ENCODE peak calls at places on chromosomes 1 and 21, in four cellular contexts. V, K, H and I are unnamed samples.

GRCh38 chr1:152047607-152047953 is 10.8 kb upstream of the S100A11 start:
- DNase-seq in V (no peak), K (no peak), H (no peak), I (no peak)

GRCh38 chr1:200172311-200172710 is 144.8 kb downstream of the NR5A2 start:
- DNase-seq in V (no peak), K (no peak), H (no peak), I (no peak)

GRCh38 chr1:206545351-206545750 is 38.0 kb downstream of the RASSF5 start:
- DNase-seq in V (no peak), K (no peak), H (no peak), I (no peak)

GRCh38 chr21:15149825-15150224 is 85.0 kb upstream of the NRIP1 start:
- DNase-seq in V (no peak), K (no peak), H (peak), I (no peak)

GRCh38 chr1:234279021-234279420 is 94.2 kb upstream of the COA6 start:
- DNase-seq in V (no peak), K (no peak), H (no peak), I (no peak)

GRCh38 chr1:94063379-94063778 is 57.6 kb downstream of the ABCA4 start:
- DNase-seq in V (no peak), K (no peak), H (peak), I (peak)

GRCh38 chr1:245842106-245842505 is 665.0 kb downstream of the SMYD3 start:
- DNase-seq in V (no peak), K (no peak), H (no peak), I (no peak)

GRCh38 chr21:44615466-44615865 is 3.6 kb downstream of the KRTAP10-8 start:
- DNase-seq in V (no peak), K (no peak), H (no peak), I (no peak)

GRCh38 chr1:111199881-111200801 is at the start of gene DENND2D:
- DNase-seq in V (peak), K (no peak), H (no peak), I (no peak)

GRCh38 chr1:99306644-99307043 is 42.4 kb downstream of the PLPPR4 start:
- DNase-seq in V (no peak), K (no peak), H (no peak), I (no peak)

GRCh38 chr1:16184557-16185303 is 27.7 kb downstream of the ARHGEF19 start:
- DNase-seq in V (no peak), K (no peak), H (no peak), I (no peak)

GRCh38 chr1:7550981-7551380 is 220.1 kb upstream of the VAMP3 start:
- DNase-seq in V (no peak), K (no peak), H (no peak), I (no peak)

GRCh38 chr1:12618661-12619395 is 818 bp upstream of the DHRS3 start:
- DNase-seq in V (no peak), K (no peak), H (peak), I (peak)

GRCh38 chr21:31446206-31446900 is 102.3 kb upstream of the TIAM1 start:
- DNase-seq in V (no peak), K (no peak), H (no peak), I (no peak)

GRCh38 chr21:41207401-41208388 is 39.7 kb downstream of the BACE2 start:
- DNase-seq in V (no peak), K (no peak), H (peak), I (no peak)

GRCh38 chr1:43912607-43913006 is 21.0 kb upstream of the ARTN start:
- DNase-seq in V (no peak), K (no peak), H (no peak), I (no peak)

GRCh38 chr1:152869808-152870419 is 8.2 kb upstream of the SMCP start:
- DNase-seq in V (peak), K (no peak), H (peak), I (peak)

GRCh38 chr21:36693144-36694040 is 5.5 kb upstream of the SIM2 start:
- DNase-seq in V (no peak), K (no peak), H (no peak), I (peak)

GRCh38 chr1:42272920-42273319 is 62.1 kb downstream of the FOXJ3 start:
- DNase-seq in V (no peak), K (no peak), H (no peak), I (no peak)

GRCh38 chr1:35505911-35506798 is 51.0 kb downstream of the KIAA0319L start:
- DNase-seq in V (peak), K (no peak), H (no peak), I (peak)

GRCh38 chr1:6545276-6545934 is 8.9 kb downstream of the NOL9 start:
- DNase-seq in V (no peak), K (no peak), H (no peak), I (no peak)
- H3K27ac ChIP-seq in V (no peak), K (no peak), H (no peak), I (no peak)

GRCh38 chr1:64173300-64173940 is 30.0 kb upstream of the UBE2U start:
- DNase-seq in V (no peak), K (no peak), H (no peak), I (no peak)

GRCh38 chr1:64172458-64172983 is 30.9 kb upstream of the UBE2U start:
- DNase-seq in V (no peak), K (no peak), H (peak), I (peak)

GRCh38 chr1:64167176-64167575 is 36.2 kb upstream of the UBE2U start:
- DNase-seq in V (no peak), K (no peak), H (no peak), I (no peak)

GRCh38 chr1:64175639-64176038 is 27.8 kb upstream of the UBE2U start:
- DNase-seq in V (no peak), K (no peak), H (no peak), I (no peak)

GRCh38 chr1:64171797-64172281 is 31.6 kb upstream of the UBE2U start:
- DNase-seq in V (peak), K (no peak), H (no peak), I (no peak)
- H3K4me2 ChIP-seq in V (peak), K (no peak), H (no peak), I (peak)

GRCh38 chr21:38531610-38532009 is 33.3 kb upstream of the ERG start:
- DNase-seq in V (no peak), K (no peak), H (no peak), I (peak)
- TF ChIP-seq TCF12 in V (no peak), K (no peak), H (no peak), I (peak)

DNA sequence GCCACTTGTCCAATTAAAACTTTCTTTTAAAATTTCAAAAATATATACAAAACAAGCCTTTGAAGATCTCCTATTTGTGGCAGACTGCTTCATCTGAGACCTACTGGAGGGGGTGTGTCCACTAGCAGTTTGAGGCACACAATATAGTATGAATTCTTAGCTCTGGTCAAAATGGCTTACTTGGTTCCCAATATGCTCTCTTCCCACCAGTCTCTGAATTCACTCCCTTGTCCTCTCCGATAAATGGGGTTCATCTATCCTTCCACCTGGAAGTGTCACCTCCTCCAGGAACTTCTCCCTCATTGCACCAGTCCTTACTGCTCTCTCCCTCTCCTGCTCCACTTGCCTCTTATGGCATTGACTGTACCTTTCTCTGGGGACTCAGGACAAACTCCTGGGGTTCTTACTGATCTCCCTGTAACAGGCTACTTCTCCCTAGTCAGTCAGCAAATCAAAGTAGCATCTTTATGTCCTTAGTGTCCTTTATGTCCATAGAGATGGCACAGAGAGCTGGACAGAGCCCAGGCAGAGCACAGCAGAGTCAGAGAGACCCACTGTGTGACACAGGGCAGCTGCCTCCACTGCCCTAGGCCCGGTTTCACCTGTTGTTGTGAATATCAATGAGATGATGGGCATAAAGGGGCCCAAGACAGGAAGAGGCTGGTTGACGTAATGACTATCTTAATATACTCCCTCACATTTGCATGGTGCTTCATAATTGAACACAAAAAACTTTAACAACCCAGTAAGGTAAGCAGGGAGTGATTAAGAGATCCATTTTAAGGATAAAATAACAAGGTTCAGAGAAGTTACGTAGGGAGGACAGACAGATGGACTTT is 3.6 kb downstream of the ASAP3 start:
- DNase-seq in V (no peak), K (no peak), H (no peak), I (no peak)
- H3K27ac ChIP-seq in V (no peak), K (no peak), H (peak), I (no peak)

DNA sequence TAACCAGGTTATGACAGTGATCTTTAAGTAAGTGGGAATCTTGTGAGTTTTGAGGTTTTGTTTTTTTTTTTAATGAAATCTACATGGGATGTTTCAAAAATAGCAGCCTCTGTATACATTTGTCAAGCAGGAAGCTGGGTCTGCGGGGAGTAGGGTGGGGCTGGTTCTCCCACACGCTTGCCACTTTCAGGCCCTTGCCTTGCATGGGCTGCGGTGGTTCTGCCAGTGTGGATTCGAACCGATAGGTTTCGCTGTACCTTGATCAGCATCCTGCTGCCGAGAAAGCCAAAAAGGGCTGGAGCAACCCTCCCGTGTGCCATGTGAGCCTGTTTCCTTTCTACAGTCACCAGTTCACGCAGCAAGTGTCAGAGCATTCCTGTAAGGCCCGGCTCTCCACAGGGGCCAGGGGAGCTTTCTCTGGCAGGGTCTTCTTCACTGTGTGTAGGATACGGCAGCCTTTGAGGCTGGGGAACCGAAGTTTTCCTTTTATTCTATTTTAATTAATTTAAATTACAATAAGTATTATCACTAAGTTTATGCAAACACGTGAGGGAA is 79.2 kb upstream of the SAMD11 start:
- DNase-seq in V (no peak), K (no peak), H (no peak), I (no peak)
- H3K4me2 ChIP-seq in V (no peak), K (no peak), H (no peak), I (no peak)

GRCh38 chr1:235917267-235917811 is 50.6 kb upstream of the LYST start:
- DNase-seq in V (peak), K (no peak), H (no peak), I (peak)
- TF ChIP-seq TCF12 in V (peak), K (no peak), H (no peak), I (peak)

GRCh38 chr1:156615946-156616345 is 3.3 kb upstream of the HAPLN2 start:
- DNase-seq in V (no peak), K (no peak), H (no peak), I (no peak)
- H3K27ac ChIP-seq in V (no peak), K (no peak), H (no peak), I (peak)

GRCh38 chr1:65596768-65597167 is 176.3 kb downstream of the LEPR start:
- DNase-seq in V (no peak), K (no peak), H (no peak), I (no peak)

GRCh38 chr1:65595724-65596123 is 175.3 kb downstream of the LEPR start:
- DNase-seq in V (no peak), K (no peak), H (no peak), I (no peak)

GRCh38 chr1:65590279-65590678 is 169.8 kb downstream of the LEPR start:
- DNase-seq in V (no peak), K (no peak), H (no peak), I (no peak)

DNA sequence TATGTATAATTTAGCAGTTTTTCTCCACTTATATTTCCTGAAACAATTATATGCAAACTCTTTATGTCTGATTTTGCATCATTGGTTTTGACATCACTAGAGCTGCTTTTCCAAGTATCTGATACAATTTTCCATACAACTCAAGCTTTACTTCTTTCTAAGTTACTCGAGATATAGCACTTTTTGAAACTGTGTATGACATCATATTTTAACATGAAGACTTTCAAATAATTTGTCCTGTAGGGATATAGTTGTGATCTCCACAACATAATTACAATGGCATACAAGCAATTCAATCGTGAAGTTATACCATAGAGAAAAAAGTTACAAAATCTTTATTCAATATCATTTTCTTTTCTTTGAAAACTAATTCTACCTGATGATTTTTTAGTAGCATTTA is 173.0 kb downstream of the LEPR start:
- DNase-seq in V (no peak), K (no peak), H (no peak), I (no peak)
- H3K4me2 ChIP-seq in V (no peak), K (no peak), H (no peak), I (no peak)

GRCh38 chr1:221708076-221708571 is 33.8 kb downstream of the DUSP10 start:
- DNase-seq in V (peak), K (no peak), H (no peak), I (peak)
- TF ChIP-seq TCF12 in V (no peak), K (no peak), H (no peak), I (peak)